ENCODE peak calls at places on chromosomes 16 and 17, in ten cellular contexts. J is breast epithelium, Q is heart left ventricle, Z is body of pancreas, U is ovary, P is transverse colon, E is right lobe of liver, H is stomach, I is IMR-90, W is H1. T is an unnamed sample. For H3K4me1, the result is how much of the 10 kb centered on the place peaks cover.

GRCh38 chr17:76153640-76154039 is 12.6 kb upstream of the FOXJ1 start:
- DNase-seq in P (no peak), Q (no peak), Z (no peak), W (no peak), H (no peak), U (no peak), I (peak), E (no peak), J (peak), T (no peak)

GRCh38 chr16:56817938-56818337 is 47.1 kb upstream of the SLC12A3 start:
- DNase-seq in U (no peak), E (no peak), W (no peak), Z (no peak), H (no peak), P (no peak), Q (no peak), I (no peak), J (no peak), T (no peak)

GRCh38 chr16:3047387-3047720 is 993 bp downstream of the MMP25 start:
- DNase-seq in Q (no peak), W (no peak), U (no peak), E (no peak), Z (no peak), H (no peak), P (no peak), I (no peak), J (no peak), T (no peak)

GRCh38 chr17:49290690-49291326 is 60.2 kb upstream of the PHOSPHO1 start:
- DNase-seq in P (no peak), Z (no peak), Q (no peak), W (no peak), H (no peak), U (no peak), I (peak), E (no peak), J (no peak), T (no peak)

GRCh38 chr17:42407289-42407836 is 15.7 kb downstream of the CAVIN1 start:
- DNase-seq in W (peak), Z (peak), E (peak), H (peak), J (peak), Q (peak), P (peak), U (peak), I (peak), T (peak)

GRCh38 chr16:58506241-58507194 is 6.6 kb downstream of the NDRG4 start:
- DNase-seq in U (no peak), E (no peak), J (peak), Z (no peak), W (no peak), I (no peak), Q (no peak), H (peak), P (no peak), T (no peak)

GRCh38 chr16:73951541-73951940 is 345.1 kb upstream of the PSMD7 start:
- DNase-seq in H (no peak), Z (no peak), J (no peak), Q (peak), E (no peak), I (peak), W (no peak), P (peak), U (no peak), T (no peak)

GRCh38 chr17:61551255-61551742 is 39.7 kb downstream of the NACA2 start:
- DNase-seq in I (peak), E (no peak), P (no peak), H (no peak), U (no peak), J (no peak), Q (no peak), Z (no peak), W (no peak), T (no peak)

GRCh38 chr17:77045441-77046041 is 95.2 kb upstream of the SEC14L1 start:
- DNase-seq in U (no peak), W (no peak), Z (no peak), J (no peak), E (no peak), I (peak), P (no peak), H (no peak), Q (no peak), T (peak)

GRCh38 chr17:44628234-44629188 is 27.8 kb upstream of the MEIOC start:
- DNase-seq in Q (peak), Z (peak), P (no peak), U (no peak), J (no peak), E (peak), I (no peak), H (no peak), W (peak), T (peak)

GRCh38 chr16:81587626-81588160 is 143.1 kb downstream of the CMIP start:
- DNase-seq in Z (no peak), P (no peak), U (no peak), J (no peak), E (no peak), Q (no peak), W (no peak), I (no peak), H (no peak), T (no peak)

GRCh38 chr17:17874478-17874877 is 37.7 kb upstream of the SREBF1 start:
- DNase-seq in Z (no peak), P (no peak), U (no peak), Q (peak), W (no peak), I (peak), H (no peak), E (no peak), J (no peak), T (no peak)

GRCh38 chr16:725463-726187 is 618 bp downstream of the CCDC78 start:
- DNase-seq in H (no peak), J (no peak), Z (no peak), E (no peak), W (no peak), Q (no peak), U (no peak), P (no peak), I (no peak), T (no peak)

GRCh38 chr17:10243905-10244844 is 45.8 kb upstream of the GAS7 start:
- DNase-seq in H (no peak), P (no peak), U (peak), E (no peak), Q (no peak), Z (no peak), J (no peak), I (peak), W (no peak), T (no peak)

GRCh38 chr17:7393613-7394451 is 493 bp downstream of the PLSCR3 start:
- DNase-seq in E (no peak), H (peak), I (no peak), J (no peak), P (peak), Q (no peak), Z (no peak), U (no peak), W (peak), T (no peak)

GRCh38 chr16:73147958-73148357 is 100.0 kb upstream of the ZFHX3 start:
- DNase-seq in J (no peak), E (no peak), W (no peak), Q (no peak), P (no peak), I (no peak), U (no peak), H (no peak), Z (no peak), T (no peak)

GRCh38 chr17:5282639-5283217 is 644 bp downstream of the RABEP1 start:
- DNase-seq in E (peak), P (peak), I (no peak), Z (peak), U (peak), W (no peak), Q (peak), H (no peak), J (no peak), T (no peak)

GRCh38 chr17:14268264-14268663 is 31.6 kb upstream of the CDRT15 start:
- DNase-seq in I (no peak), E (no peak), H (no peak), J (no peak), P (no peak), Q (no peak), W (no peak), Z (peak), U (no peak), T (no peak)

GRCh38 chr16:53713403-53714013 is 9.6 kb downstream of the FTO start:
- DNase-seq in J (no peak), W (no peak), Q (no peak), Z (no peak), P (no peak), E (no peak), U (no peak), I (no peak), H (no peak), T (no peak)

GRCh38 chr16:54774768-54775167 is 155.9 kb upstream of the IRX5 start:
- DNase-seq in I (no peak), Q (no peak), W (no peak), E (no peak), J (no peak), P (no peak), U (no peak), Z (no peak), H (no peak), T (no peak)

GRCh38 chr16:74747716-74748041 is 26.9 kb downstream of the FA2H start:
- DNase-seq in Q (no peak), J (no peak), Z (no peak), H (no peak), I (no peak), U (no peak), P (no peak), W (no peak), E (no peak), T (no peak)

GRCh38 chr16:68599586-68599985 is 45.5 kb upstream of the CDH3 start:
- DNase-seq in U (no peak), W (no peak), H (no peak), I (no peak), E (no peak), J (no peak), Z (no peak), P (no peak), Q (no peak), T (no peak)

GRCh38 chr17:2723997-2724782 is 12.6 kb upstream of the CLUH start:
- DNase-seq in Z (no peak), P (peak), J (no peak), U (no peak), W (peak), E (no peak), H (no peak), I (no peak), Q (peak), T (no peak)

GRCh38 chr17:42387663-42388380 is 420 bp downstream of the STAT3 start:
- DNase-seq in Q (no peak), U (peak), E (peak), P (peak), I (no peak), W (peak), J (peak), H (peak), Z (peak), T (peak)

GRCh38 chr17:35731239-35731931 is at the start of gene RASL10B:
- DNase-seq in H (peak), W (peak), U (peak), J (no peak), P (peak), Z (peak), E (no peak), I (peak), Q (peak), T (peak)

GRCh38 chr17:31581022-31581483 is 189.6 kb downstream of the RAB11FIP4 start:
- DNase-seq in W (no peak), U (peak), J (peak), I (peak), Q (peak), Z (peak), H (peak), P (peak), E (peak), T (peak)

GRCh38 chr17:38454528-38454927 is 26.3 kb downstream of the ARHGAP23 start:
- DNase-seq in Q (peak), Z (peak), J (peak), I (peak), E (peak), P (peak), H (peak), W (no peak), U (peak), T (peak)

GRCh38 chr17:57993471-57994365 is 5.7 kb upstream of the VEZF1 start:
- DNase-seq in Z (no peak), U (no peak), Q (no peak), E (no peak), W (no peak), P (no peak), J (no peak), I (no peak), H (no peak), T (no peak)
- TF ChIP-seq POLR2A in Z (no peak), U (no peak), Q (no peak), E (no peak), W (peak), P (no peak), J (no peak), I (no peak), H (no peak), T (no peak)

GRCh38 chr17:82245144-82246039 is 16.6 kb downstream of the SLC16A3 start:
- DNase-seq in Q (no peak), Z (no peak), W (no peak), P (no peak), H (no peak), E (no peak), J (no peak), I (no peak), U (no peak), T (no peak)

GRCh38 chr17:82244413-82245140 is 15.7 kb downstream of the SLC16A3 start:
- DNase-seq in J (no peak), W (no peak), P (peak), Q (no peak), I (no peak), Z (no peak), E (no peak), U (no peak), H (no peak), T (no peak)

GRCh38 chr17:82242698-82242976 is 13.8 kb downstream of the SLC16A3 start:
- DNase-seq in P (no peak), E (no peak), I (no peak), Q (no peak), W (no peak), H (no peak), U (no peak), Z (no peak), J (no peak), T (peak)

GRCh38 chr17:82242977-82243647 is 14.3 kb downstream of the SLC16A3 start:
- DNase-seq in Z (peak), E (peak), P (peak), Q (peak), I (peak), J (peak), W (no peak), U (peak), H (peak), T (peak)

DNA sequence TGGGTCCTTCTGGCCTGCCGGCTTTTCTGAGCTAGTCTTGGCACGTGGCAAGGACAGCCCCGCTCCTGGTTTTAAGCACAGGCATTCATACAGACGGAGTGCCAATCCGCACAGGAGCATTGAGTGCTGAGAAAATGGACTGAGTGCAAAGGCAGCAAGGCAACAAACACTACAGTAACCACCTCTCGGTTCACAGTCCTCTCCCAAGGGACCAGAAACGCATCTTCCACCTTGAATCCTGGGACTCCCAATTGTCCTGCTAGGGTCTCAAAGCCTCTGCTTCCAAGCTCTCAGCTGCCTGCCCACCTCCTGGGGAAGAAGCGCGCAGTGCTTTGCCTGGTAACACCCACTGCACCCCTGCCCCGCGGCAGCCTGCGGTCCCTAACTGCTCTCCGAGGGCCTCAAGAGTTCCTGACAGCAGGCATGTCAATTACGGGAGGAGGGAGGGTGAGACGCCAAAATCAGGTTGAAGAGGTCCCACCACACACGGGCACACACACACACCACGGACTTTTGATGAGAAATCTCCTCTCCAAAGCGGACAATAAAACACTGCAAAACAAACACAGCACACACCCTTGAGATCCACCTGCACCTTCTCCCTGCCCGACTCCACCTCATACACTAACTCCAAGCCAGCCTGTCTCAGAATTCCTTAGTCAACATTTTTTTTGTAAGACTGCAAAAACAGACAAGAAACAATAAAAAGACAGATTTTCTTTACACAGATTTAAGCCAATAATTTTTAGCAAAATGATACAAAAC is 15.0 kb downstream of the SLC16A3 start:
- DNase-seq in Q (no peak), H (no peak), P (no peak), J (no peak), U (no peak), E (no peak), I (no peak), Z (no peak), W (no peak), T (no peak)
- H3K4me1 ChIP-seq in Q (half or more), H (half or more), P (half or more), J (half or more), U (under half), E (under half), I (under half), Z (half or more), W (under half), T (half or more)

DNA sequence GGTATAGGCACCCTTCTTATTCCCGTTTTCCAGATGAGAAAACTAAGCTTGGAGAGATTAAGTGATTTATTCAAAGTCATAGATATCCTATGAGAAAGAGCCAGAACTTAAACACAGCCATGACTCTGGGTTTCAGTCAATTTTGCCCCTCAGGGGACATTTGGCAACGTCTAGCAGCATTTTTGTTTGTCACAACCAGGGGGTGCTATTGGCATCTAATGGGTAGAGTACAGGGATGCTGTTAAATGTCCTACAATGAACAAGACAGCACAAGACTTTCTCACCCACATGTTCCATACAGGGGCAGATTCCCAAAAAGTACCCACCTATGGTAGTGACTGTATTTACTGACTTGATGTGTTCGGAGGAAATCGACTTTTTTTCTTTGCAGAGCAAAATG is 4.8 kb upstream of the SHISA9 start:
- DNase-seq in Q (no peak), P (no peak), U (no peak), I (no peak), Z (peak), H (no peak), W (no peak), J (no peak), E (no peak), T (no peak)
- TF ChIP-seq CTCF in Q (no peak), P (peak), U (no peak), I (no peak), Z (peak), H (no peak), W (peak), J (peak), E (peak), T (no peak)

DNA sequence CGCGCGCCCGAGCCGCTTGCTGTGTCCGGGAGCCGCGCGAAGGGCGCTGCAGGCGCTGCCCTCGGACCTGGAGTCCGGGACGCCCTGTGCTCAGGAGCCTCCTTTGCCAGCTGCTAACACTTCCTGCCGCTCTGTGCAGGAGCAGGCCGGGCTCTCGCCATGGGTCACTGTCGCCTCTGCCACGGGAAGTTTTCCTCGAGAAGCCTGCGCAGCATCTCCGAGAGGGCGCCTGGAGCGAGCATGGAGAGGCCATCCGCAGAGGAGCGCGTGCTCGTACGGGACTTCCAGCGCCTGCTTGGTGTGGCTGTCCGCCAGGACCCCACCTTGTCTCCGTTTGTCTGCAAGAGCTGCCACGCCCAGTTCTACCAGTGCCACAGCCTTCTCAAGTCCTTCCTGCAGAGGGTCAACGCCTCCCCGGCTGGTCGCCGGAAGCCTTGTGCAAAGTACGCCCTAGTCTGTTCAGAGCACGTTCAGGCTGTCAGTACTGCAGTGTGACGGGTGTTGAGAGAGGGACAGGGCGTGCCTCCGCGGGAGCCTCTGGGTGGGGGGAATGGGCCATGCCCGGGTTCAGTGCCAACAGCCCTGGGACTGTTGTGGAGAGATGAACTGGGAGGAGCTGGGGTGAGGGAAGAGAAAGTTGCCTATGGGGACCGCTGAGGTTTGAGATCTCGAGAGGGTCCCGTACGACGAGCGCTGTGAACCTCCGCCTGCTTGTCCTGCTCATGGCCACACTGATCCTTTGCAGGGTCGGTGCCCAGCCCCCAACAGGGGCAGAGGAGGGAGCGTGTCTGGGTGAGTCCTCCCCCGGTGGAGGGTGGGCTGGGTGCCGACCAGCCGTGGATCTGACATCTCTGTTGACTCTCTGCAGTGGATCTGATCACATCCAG is 1.3 kb downstream of the ZNF276 start:
- DNase-seq in W (peak), Z (peak), E (peak), P (peak), J (peak), U (no peak), I (peak), H (peak), Q (peak), T (no peak)
- TF ChIP-seq POLR2A in W (no peak), Z (no peak), E (no peak), P (peak), J (no peak), U (no peak), I (no peak), H (no peak), Q (no peak), T (no peak)

GRCh38 chr16:50288920-50289319 is 22.6 kb downstream of the ADCY7 start:
- DNase-seq in U (no peak), P (no peak), E (no peak), H (no peak), Q (no peak), J (no peak), Z (no peak), I (no peak), W (no peak), T (no peak)

GRCh38 chr16:50284131-50284911 is 18.0 kb downstream of the ADCY7 start:
- DNase-seq in Q (no peak), E (no peak), U (no peak), W (no peak), Z (peak), I (no peak), P (peak), H (peak), J (no peak), T (no peak)

GRCh38 chr16:50286681-50287080 is 20.3 kb downstream of the ADCY7 start:
- DNase-seq in Q (no peak), W (no peak), E (no peak), P (no peak), Z (no peak), I (no peak), U (no peak), H (no peak), J (no peak), T (no peak)

GRCh38 chr16:50282955-50283631 is 16.7 kb downstream of the ADCY7 start:
- DNase-seq in J (no peak), E (no peak), U (no peak), I (no peak), P (no peak), Z (no peak), W (no peak), Q (no peak), H (no peak), T (no peak)

GRCh38 chr16:50285406-50286003 is 19.2 kb downstream of the ADCY7 start:
- DNase-seq in J (no peak), W (no peak), I (no peak), Q (no peak), E (no peak), H (no peak), Z (no peak), U (no peak), P (no peak), T (no peak)
- H3K4me1 ChIP-seq in J (under half), W (under half), I (under half), Q (under half), E (under half), H (under half), Z (under half), U (under half), P (under half), T (under half)

T was measured in adrenal gland.